ENCODE peak calls at places on chromosomes 6 and 20, in eight cellular contexts. B is foreskin fibroblast, N is brain microvascular endothelial cell, F is fibroblast of lung, Z is WTC11, P is HFF-Myc, V is RWPE1, S is MCF 10A. G is an unnamed sample.

GRCh38 chr6:163950159-163950558 is 535.6 kb downstream of the QKI start:
- DNase-seq in V (no peak), P (no peak), F (no peak), Z (no peak), N (peak; percentile 23), B (no peak), S (no peak), G (no peak)

GRCh38 chr20:51668515-51668914 is 99.7 kb downstream of the ATP9A start:
- DNase-seq in S (no peak), Z (no peak), N (no peak), F (no peak), V (no peak), P (no peak), B (no peak), G (no peak)

GRCh38 chr6:131387706-131388455 is 185.1 kb upstream of the ARG1 start:
- DNase-seq in N (no peak), B (no peak), Z (no peak), V (no peak), P (no peak), S (no peak), F (no peak), G (no peak)

GRCh38 chr20:13990465-13990864 is at the start of gene SEL1L2:
- DNase-seq in N (no peak), Z (peak; percentile 39), V (no peak), S (no peak), P (no peak), B (no peak), F (no peak), G (no peak)

GRCh38 chr20:51419236-51419635 is 123.3 kb downstream of the NFATC2 start:
- DNase-seq in N (no peak), Z (no peak), V (no peak), S (no peak), B (no peak), P (no peak), F (no peak), G (no peak)

GRCh38 chr6:85364354-85364753 is 85.5 kb upstream of the NT5E start:
- DNase-seq in P (peak; percentile 77), B (peak; percentile 79), Z (no peak), N (peak; percentile 67), V (peak; percentile 78), S (peak; percentile 67), F (peak; percentile 65), G (no peak)

GRCh38 chr6:108781419-108782110 is 66.7 kb upstream of the ARMC2 start:
- DNase-seq in V (peak; percentile 13), N (peak; percentile 6), S (peak; percentile 8), B (no peak), P (no peak), Z (peak; percentile 62), F (peak; percentile 39), G (no peak)

GRCh38 chr6:38058022-38058421 is 238.5 kb downstream of the ZFAND3 start:
- DNase-seq in P (peak; percentile 31), B (peak; percentile 35), F (peak; percentile 31), N (peak; percentile 53), Z (no peak), S (peak; percentile 44), V (peak; percentile 83), G (peak; percentile 20)

GRCh38 chr6:2730353-2730752 is 20.4 kb downstream of the MYLK4 start:
- DNase-seq in B (no peak), Z (no peak), V (no peak), P (no peak), F (no peak), N (no peak), S (no peak), G (no peak)

GRCh38 chr6:45439459-45439858 is 61.7 kb upstream of the SUPT3H start:
- DNase-seq in B (no peak), P (no peak), N (no peak), Z (no peak), V (no peak), S (no peak), F (no peak), G (no peak)

GRCh38 chr6:43478008-43478372 is 620 bp downstream of the TJAP1 start:
- DNase-seq in Z (no peak), S (no peak), F (no peak), P (no peak), B (no peak), N (no peak), V (no peak), G (no peak)

DNA sequence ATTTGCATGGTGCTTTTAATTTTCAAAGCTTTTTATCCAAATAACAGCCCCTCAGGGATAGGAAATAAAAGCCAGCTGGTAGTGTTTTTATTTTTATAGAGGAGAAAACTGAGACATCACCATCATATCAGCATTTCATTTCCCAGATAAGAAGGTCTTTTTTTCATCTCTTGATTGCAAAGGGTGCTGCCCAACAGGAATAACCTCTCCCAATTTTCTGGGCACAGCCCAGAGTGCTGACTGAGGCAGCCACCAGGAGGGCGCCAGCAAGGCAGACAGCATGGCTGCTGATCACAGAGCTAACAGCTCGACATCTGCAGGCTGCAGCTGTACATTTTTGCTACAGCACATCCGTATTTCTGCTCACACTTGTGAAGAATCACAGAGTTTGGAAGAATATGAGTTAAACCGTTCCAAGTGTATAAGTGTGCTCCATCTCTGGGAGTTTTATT is 85.7 kb upstream of the C20orf144 start:
- DNase-seq in N (no peak), P (no peak), F (peak; percentile 20), V (no peak), S (no peak), B (no peak), Z (peak; percentile 24), G (no peak)
- TF ChIP-seq CTCF in N (peak; percentile 23), P (peak; percentile 9), F (peak; percentile 16), V (no peak), S (no peak), B (no peak), Z (no peak), G (no peak)

DNA sequence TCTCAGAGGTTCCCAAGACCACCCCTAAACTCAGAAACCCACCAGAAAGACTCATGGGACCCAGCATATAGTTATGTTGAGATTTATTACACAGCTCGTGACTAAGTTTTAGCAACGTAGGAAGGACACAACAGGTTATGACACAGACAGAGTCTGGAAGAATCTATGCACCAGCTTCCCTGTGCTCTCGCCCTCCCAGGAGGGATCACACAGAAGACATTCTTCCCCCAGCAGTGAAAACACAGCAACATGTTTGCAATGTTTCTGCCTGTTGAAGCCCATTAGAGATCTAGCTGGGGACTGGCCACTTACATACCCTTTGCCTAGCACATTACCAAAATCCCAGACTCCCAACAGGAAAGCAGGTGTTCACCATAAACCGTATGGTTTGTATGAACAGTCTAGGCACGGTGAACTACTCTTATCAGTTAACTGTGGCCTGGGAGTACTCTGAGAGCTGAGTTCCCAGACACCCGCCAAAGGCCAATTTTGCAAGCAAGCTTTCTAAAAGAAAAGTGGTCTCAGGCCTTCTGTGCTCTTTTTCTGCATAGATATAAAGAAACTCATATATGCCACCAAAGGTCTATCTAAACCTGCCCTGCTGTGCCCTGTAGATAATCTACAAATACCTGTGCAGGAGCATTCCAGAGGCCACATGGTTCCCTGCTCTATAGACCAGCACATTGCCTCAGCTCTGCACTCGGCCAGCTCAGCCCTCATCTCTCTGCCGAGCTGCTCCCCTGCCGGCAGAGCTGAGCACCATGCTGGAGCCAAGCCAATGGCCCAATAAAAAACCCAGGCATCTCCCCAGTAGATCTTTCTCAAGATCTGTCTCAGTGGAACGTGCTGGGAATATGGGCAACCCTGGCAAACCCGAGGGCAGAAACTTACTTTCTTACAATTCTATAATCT is 69.6 kb upstream of the SMIM28 start:
- DNase-seq in B (peak; percentile 23), P (no peak), F (no peak), S (peak; percentile 16), N (peak; percentile 35), V (no peak), Z (no peak), G (no peak)
- TF ChIP-seq CTCF in B (peak; percentile 31), P (peak; percentile 7), F (peak; percentile 18), S (no peak), N (peak; percentile 52), V (no peak), Z (no peak), G (no peak)

DNA sequence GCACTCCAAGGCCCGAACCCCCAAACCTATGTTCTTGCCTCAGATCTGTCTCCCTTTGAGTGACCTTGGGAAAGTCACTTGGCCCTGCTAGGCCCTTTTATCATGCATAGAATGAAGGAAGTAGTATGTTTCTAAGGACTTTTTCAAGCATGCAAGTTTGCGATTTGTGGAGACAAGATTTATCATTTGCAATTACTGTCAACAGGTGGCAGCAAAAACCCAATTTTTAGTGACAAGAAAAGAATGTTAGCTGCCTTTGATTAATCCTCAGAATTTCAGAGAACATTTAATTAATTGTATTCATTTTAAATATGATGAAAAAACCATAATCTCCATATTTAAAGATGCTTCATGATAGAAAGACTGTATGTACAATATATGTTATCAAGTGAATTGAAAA is 28.3 kb upstream of the PREP start:
- DNase-seq in F (peak; percentile 70), B (peak; percentile 42), V (peak; percentile 46), N (peak; percentile 40), P (no peak), S (peak; percentile 70), Z (no peak), G (no peak)
- TF ChIP-seq CTCF in F (peak; percentile 50), B (peak; percentile 40), V (peak; percentile 64), N (peak; percentile 47), P (peak; percentile 30), S (peak; percentile 57), Z (peak; percentile 34), G (peak; percentile 51)

GRCh38 chr6:72624557-72625160 is 2.8 kb downstream of the KCNQ5 start:
- DNase-seq in N (no peak), V (peak; percentile 41), B (no peak), Z (no peak), S (peak; percentile 35), F (no peak), P (no peak), G (no peak)
- TF ChIP-seq CTCF in N (peak; percentile 68), V (peak; percentile 72), B (peak; percentile 62), Z (peak; percentile 18), S (peak; percentile 57), F (peak; percentile 78), P (peak; percentile 67), G (peak; percentile 62)

GRCh38 chr20:37564388-37565133 is 36.9 kb upstream of the BLCAP start:
- DNase-seq in B (no peak), P (no peak), S (peak; percentile 42), N (peak; percentile 3), F (peak; percentile 9), V (peak; percentile 84), Z (peak; percentile 79), G (no peak)
- TF ChIP-seq CTCF in B (peak; percentile 86), P (peak; percentile 92), S (peak; percentile 98), N (peak; percentile 82), F (peak; percentile 71), V (peak; percentile 99), Z (peak; percentile 98), G (peak; percentile 90)